ENCODE peak calls at places on chromosomes 13 and 19, in ten cellular contexts. X is ovary; W is body of pancreas; V is AG04450; D is IMR-90; M is naive thymus-derived CD4-positive, alpha-beta T cell; G is tibial artery; A is right lobe of liver; P is DND-41; B is neuronal stem cell. K is an unnamed sample.

GRCh38 chr13:110278859-110279258 is 28.1 kb downstream of the COL4A1 start:
- DNase-seq in A (no peak), X (no peak), P (no peak), G (no peak), B (no peak), W (no peak), D (no peak), V (no peak), M (no peak), K (no peak)

GRCh38 chr13:97944396-97945029 is 9.0 kb upstream of the IPO5 start:
- DNase-seq in W (no peak), G (no peak), X (no peak), P (no peak), M (no peak), D (peak), V (no peak), A (no peak), B (no peak), K (no peak)

GRCh38 chr19:16473875-16474397 is 2.2 kb upstream of the EPS15L1 start:
- DNase-seq in M (no peak), P (no peak), X (no peak), A (no peak), B (no peak), D (no peak), W (no peak), V (no peak), G (no peak), K (no peak)

GRCh38 chr19:53530622-53531021 is 7.3 kb upstream of the ZNF331 start:
- DNase-seq in G (no peak), B (no peak), X (no peak), M (no peak), W (no peak), A (no peak), V (no peak), P (no peak), D (no peak), K (no peak)

GRCh38 chr19:50042363-50043024 is 16.7 kb downstream of the ZNF473 start:
- DNase-seq in X (no peak), M (no peak), V (no peak), W (no peak), A (no peak), B (no peak), G (no peak), D (no peak), P (no peak), K (no peak)

GRCh38 chr13:107138987-107139386 is 571.0 kb upstream of the ARGLU1 start:
- DNase-seq in B (no peak), P (no peak), A (no peak), D (no peak), X (no peak), V (no peak), W (no peak), G (peak), M (no peak), K (no peak)

GRCh38 chr13:66313408-66313807 is 916.7 kb downstream of the PCDH9 start:
- DNase-seq in M (no peak), B (no peak), W (no peak), P (no peak), X (no peak), A (no peak), G (no peak), V (no peak), D (no peak), K (no peak)

GRCh38 chr13:46040763-46041162 is 11.8 kb downstream of the ZC3H13 start:
- DNase-seq in G (no peak), V (no peak), A (no peak), X (no peak), D (no peak), W (no peak), M (no peak), B (no peak), P (no peak), K (no peak)

GRCh38 chr19:51830263-51830662 is 35.3 kb downstream of the FPR3 start:
- DNase-seq in M (no peak), W (no peak), D (no peak), G (no peak), B (no peak), P (no peak), V (no peak), X (no peak), A (no peak), K (no peak)

GRCh38 chr19:47097396-47098217 is 16.0 kb downstream of the ZC3H4 start:
- DNase-seq in X (no peak), G (peak), P (no peak), A (no peak), B (no peak), M (no peak), V (no peak), D (no peak), W (no peak), K (no peak)

GRCh38 chr13:48233097-48233885 is at the start of gene ITM2B:
- DNase-seq in M (peak), P (peak), G (peak), W (peak), D (peak), X (peak), B (peak), V (no peak), A (peak), K (peak)

GRCh38 chr19:46076951-46077814 is 36.4 kb upstream of the IGFL4 start:
- DNase-seq in A (no peak), P (peak), W (peak), X (peak), V (peak), B (peak), D (peak), G (peak), M (no peak), K (no peak)

DNA sequence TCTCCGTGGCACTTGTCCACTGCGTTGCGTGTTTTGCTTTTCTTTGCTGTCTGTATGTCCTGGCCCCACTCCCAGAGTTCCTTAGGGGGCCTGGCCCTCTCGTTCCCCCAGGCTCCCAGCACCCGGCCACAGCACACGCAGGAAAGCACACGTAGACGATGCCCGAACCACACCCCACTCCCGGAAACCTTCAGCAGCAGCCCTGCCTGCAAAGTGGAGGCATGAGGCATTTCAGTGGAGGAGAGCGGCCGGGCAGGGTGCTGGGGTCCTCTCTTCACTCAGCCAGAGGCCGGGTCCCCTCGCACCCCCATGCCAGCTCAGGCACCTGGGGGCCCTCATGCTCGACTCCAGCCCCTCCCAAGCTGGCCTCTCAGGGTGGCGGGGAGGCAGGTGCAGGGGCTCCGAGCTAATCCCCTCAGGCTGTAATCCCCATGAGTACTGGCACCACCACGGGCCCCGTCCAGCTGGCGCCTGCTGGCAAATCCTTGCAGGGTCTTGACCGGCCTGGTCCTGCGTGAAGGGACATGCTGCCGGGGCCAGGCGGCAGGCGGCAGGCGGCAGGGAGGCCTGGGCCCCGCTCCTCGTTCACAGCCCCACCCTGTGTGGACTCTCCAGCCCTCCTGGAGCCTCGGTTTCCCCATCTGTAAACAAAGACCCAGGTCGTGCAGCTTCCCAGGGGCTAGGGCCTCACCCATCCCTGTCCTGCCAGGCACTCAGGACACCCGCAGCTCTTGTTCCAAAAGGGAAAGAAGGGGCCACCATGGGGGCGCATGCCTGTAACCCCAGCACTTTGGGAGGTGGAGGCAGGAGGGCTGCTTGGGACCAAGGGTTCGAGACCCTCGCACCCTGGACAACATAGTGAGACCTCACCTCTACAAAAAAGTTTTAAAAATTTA is 7.0 kb downstream of the PIP5K1C start:
- DNase-seq in A (no peak), W (no peak), B (no peak), D (no peak), P (no peak), X (no peak), M (no peak), G (no peak), V (no peak), K (no peak)
- H3K27ac ChIP-seq in A (no peak), W (no peak), B (no peak), D (no peak), P (no peak), X (no peak), M (no peak), G (peak), V (no peak), K (no peak)

GRCh38 chr13:33678906-33679657 is 138.9 kb upstream of the RFC3 start:
- DNase-seq in B (no peak), M (no peak), G (peak), P (no peak), W (peak), D (peak), X (peak), V (no peak), A (peak), K (peak)

GRCh38 chr13:33682020-33682564 is 135.9 kb upstream of the RFC3 start:
- DNase-seq in B (no peak), G (no peak), W (no peak), V (no peak), M (no peak), A (no peak), X (peak), D (no peak), P (no peak), K (no peak)

GRCh38 chr13:33678084-33678483 is 139.9 kb upstream of the RFC3 start:
- DNase-seq in G (no peak), X (no peak), M (no peak), B (no peak), W (no peak), V (no peak), D (no peak), A (no peak), P (no peak), K (no peak)

GRCh38 chr13:33677215-33677614 is 140.7 kb upstream of the RFC3 start:
- DNase-seq in A (no peak), B (no peak), V (no peak), P (no peak), M (no peak), W (no peak), X (no peak), D (no peak), G (no peak), K (no peak)

DNA sequence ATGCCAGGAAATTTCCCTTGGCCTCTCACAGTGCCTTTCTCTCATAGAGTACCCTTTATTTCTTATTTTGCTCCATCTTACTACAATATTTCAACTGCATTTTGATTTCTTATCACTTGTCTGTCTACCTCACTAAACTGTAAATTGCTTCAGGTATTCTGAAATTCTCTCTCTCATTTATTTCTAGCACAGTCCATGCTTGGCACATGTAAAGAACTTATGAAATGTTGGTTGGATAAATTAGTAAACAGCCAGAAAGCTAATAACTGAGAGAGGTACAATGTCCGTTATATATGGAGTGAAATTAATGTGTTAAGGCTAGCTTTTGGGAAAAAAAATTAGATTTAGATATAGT is 138.3 kb upstream of the RFC3 start:
- DNase-seq in B (no peak), A (no peak), D (no peak), P (no peak), X (no peak), M (no peak), W (no peak), V (no peak), G (no peak), K (peak)
- H3K4me3 ChIP-seq in B (no peak), A (no peak), D (no peak), P (no peak), X (no peak), M (peak), W (no peak), V (no peak), G (no peak), K (peak)

GRCh38 chr19:43636121-43636683 is 3.4 kb downstream of the CADM4 start:
- DNase-seq in B (peak), D (no peak), X (no peak), A (no peak), M (no peak), P (no peak), W (no peak), G (no peak), V (no peak), K (no peak)
- H3K27ac ChIP-seq in B (peak), D (no peak), X (no peak), A (no peak), M (no peak), P (no peak), W (no peak), G (no peak), V (no peak), K (no peak)

DNA sequence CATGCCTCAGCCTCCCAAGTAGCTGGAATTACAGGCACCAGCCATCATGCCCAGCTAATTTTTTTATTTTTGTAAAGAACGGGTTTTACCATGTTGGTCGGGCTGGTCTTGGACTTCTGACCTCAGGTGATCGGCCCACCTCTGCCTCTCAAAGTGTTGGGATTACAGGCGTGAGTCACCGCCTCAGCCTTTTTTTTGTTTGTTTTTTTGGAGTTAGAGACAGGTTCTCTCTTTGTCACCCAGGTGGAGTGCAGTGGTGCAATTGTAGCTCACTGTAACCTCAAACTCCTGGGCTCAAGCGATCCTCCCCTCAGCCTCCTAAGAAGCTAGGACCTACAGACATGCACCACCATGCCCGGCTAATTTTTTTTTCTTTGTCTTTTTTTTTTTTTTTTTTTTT is 15.6 kb upstream of the NOTCH3 start:
- DNase-seq in B (no peak), W (no peak), G (no peak), X (no peak), M (no peak), V (no peak), A (no peak), P (no peak), D (no peak), K (no peak)
- H3K4me3 ChIP-seq in B (no peak), W (no peak), G (no peak), X (no peak), M (no peak), V (no peak), A (no peak), P (no peak), D (no peak), K (no peak)

GRCh38 chr19:1312732-1313694 is 27.3 kb downstream of the EFNA2 start:
- DNase-seq in A (no peak), W (no peak), V (peak), M (no peak), D (peak), X (no peak), G (no peak), P (no peak), B (no peak), K (no peak)
- H3K27ac ChIP-seq in A (no peak), W (no peak), V (no peak), M (no peak), D (no peak), X (no peak), G (no peak), P (no peak), B (no peak), K (no peak)

DNA sequence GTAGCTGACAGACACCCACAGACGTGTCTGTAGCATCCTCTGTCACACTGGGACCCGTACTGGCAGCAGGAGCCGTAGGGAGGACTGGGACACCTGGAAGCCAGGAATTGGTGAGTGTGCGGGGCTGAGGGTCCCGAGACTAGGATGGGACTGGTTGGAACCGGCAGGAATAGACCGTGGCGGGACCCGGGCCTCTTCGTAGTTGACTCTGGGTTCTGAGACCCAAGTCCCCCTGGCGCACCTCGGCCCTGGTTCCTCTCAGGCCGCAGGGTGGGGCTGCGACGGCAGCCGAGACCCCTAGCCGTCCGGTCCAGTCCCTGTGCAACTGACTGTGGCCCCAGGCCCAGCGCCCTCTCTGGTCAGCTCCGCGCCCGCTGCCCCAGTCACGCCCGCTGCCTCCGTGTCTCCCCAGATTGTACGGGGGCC is 64.7 kb downstream of the ZNF823 start:
- DNase-seq in A (no peak), V (no peak), W (no peak), M (no peak), X (no peak), G (no peak), D (no peak), P (no peak), B (no peak), K (no peak)
- H3K4me3 ChIP-seq in A (no peak), V (peak), W (no peak), M (no peak), X (peak), G (peak), D (peak), P (no peak), B (peak), K (no peak)

DNA sequence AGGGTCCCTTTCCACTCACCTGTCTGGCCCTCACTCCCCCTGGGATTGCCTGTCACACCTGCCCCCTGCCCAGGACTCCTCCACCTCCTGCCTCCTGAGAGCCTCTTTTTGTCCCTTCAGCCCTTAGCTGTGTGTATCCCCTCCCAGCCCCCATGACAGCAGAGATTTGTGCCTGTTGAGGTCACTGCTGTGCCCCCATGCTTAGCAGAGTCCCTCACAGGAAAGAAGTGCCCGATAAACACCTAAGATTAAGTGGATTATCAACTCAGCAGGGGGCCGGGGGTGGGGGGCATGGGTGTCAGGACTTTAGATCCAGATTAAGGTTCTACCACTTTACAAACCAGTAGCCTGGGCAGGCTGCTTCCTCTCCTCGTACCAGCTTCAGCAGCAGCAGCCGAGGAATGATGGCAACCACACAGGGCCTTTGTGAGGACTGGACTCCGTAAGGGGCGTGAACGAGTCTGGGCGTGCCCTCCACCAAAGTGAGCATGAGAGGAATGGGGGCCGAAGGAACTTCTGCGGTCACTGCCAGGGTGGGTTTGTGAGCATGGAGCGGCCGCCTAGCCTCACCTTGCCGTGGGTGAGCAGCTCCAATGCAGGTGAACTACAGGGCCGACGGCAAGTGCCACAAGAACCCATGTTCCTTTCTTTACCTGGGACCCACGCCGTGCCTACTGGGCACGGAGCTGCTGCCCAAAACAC is 36.1 kb downstream of the ZNF787 start:
- DNase-seq in B (no peak), A (no peak), D (no peak), P (no peak), V (no peak), M (no peak), X (no peak), G (no peak), W (no peak), K (no peak)
- H3K27ac ChIP-seq in B (peak), A (no peak), D (no peak), P (no peak), V (no peak), M (no peak), X (no peak), G (no peak), W (no peak), K (no peak)

GRCh38 chr19:35752746-35753350 is 4.0 kb downstream of the HSPB6 start:
- DNase-seq in B (no peak), V (no peak), G (no peak), A (no peak), D (no peak), P (no peak), M (no peak), W (no peak), X (no peak), K (no peak)

GRCh38 chr19:35746556-35746955 is 1.1 kb downstream of the PSENEN start:
- DNase-seq in P (no peak), V (no peak), G (no peak), A (no peak), B (no peak), D (no peak), X (no peak), W (no peak), M (no peak), K (no peak)

GRCh38 chr19:35751839-35752745 is 3.7 kb downstream of the LIN37 start:
- DNase-seq in D (no peak), G (no peak), W (no peak), A (no peak), B (no peak), M (no peak), V (no peak), P (no peak), X (no peak), K (no peak)

GRCh38 chr19:35748106-35749020 is at the start of gene LIN37:
- DNase-seq in W (peak), B (peak), A (peak), V (peak), G (peak), M (peak), P (peak), X (peak), D (peak), K (peak)

DNA sequence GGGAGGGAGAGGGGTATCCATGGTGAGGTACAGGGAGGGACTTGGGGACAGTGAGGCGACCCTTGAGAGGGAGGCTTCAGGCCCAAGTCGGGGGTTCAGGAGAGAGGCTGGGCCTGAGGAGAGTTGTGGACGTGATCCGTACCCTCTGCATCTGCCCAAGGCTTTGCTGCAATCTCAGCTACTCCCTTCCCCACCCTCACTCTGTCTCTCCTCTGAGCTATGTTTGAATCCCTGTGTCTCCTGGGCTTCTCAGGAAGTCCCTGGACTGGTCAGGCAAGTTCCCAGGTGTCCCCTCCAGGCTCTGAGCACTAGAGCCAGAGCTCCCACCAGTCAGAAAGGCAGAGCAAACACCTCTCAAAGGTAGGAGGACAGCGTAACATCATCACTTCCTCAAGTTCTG is 1.8 kb downstream of the LIN37 start:
- DNase-seq in V (no peak), G (no peak), M (no peak), B (no peak), A (no peak), D (no peak), P (no peak), W (no peak), X (no peak), K (no peak)
- H3K4me3 ChIP-seq in V (no peak), G (no peak), M (no peak), B (no peak), A (no peak), D (no peak), P (no peak), W (no peak), X (no peak), K (no peak)

K was measured in CD4-positive, CD25-positive, alpha-beta regulatory T cell.